ENCODE peak calls at places on chromosomes 13 and 19, in ten cellular contexts. T is left ventricle myocardium inferior; Z is iPS-NIHi11; S is hepatic stellate cell; B is coronary artery; Q is midbrain; R is germinal center; U is cardiac muscle cell; F is COLO829; J is effector memory CD8-positive, alpha-beta T cell. H is an unnamed sample.

GRCh38 chr19:36144624-36145023 is 4.8 kb downstream of the CAPNS1 start:
- DNase-seq in F (no peak), U (no peak), Z (no peak), T (no peak), R (no peak), J (no peak), Q (no peak), S (no peak), B (no peak), H (no peak)

GRCh38 chr13:49810825-49811526 is 18.5 kb upstream of the KPNA3 start:
- DNase-seq in J (no peak), R (no peak), Q (no peak), T (no peak), U (peak; percentile 55), Z (no peak), B (no peak), F (no peak), S (peak; percentile 13), H (no peak)

GRCh38 chr13:91904597-91904996 is 506.2 kb downstream of the GPC5 start:
- DNase-seq in S (no peak), U (no peak), T (no peak), J (no peak), Q (no peak), F (no peak), B (no peak), Z (no peak), R (no peak), H (no peak)

GRCh38 chr19:778910-779653 is 18.2 kb upstream of the PTBP1 start:
- DNase-seq in T (no peak), F (no peak), R (no peak), Q (no peak), J (no peak), B (no peak), Z (peak; percentile 26), S (peak; percentile 91), U (no peak), H (no peak)

GRCh38 chr19:16421982-16422381 is 49.8 kb downstream of the EPS15L1 start:
- DNase-seq in R (no peak), Z (no peak), T (no peak), Q (no peak), J (no peak), B (no peak), F (no peak), S (no peak), U (no peak), H (no peak)

GRCh38 chr19:13978721-13979191 is 26.4 kb downstream of the DCAF15 start:
- DNase-seq in Z (peak; percentile 71), S (no peak), R (peak; percentile 20), Q (no peak), B (no peak), F (no peak), U (peak; percentile 44), J (no peak), T (no peak), H (no peak)

GRCh38 chr19:37572203-37572602 is 22.4 kb downstream of the ZNF571 start:
- DNase-seq in Q (no peak), S (no peak), T (no peak), B (no peak), R (no peak), F (no peak), U (no peak), J (no peak), Z (no peak), H (no peak)

GRCh38 chr13:100904293-100904976 is 229.8 kb upstream of the TMTC4 start:
- DNase-seq in F (no peak), R (no peak), T (no peak), Q (no peak), Z (no peak), S (no peak), B (no peak), J (no peak), U (no peak), H (no peak)

GRCh38 chr13:79935121-79935520 is 405.8 kb downstream of the SPRY2 start:
- DNase-seq in T (no peak), U (no peak), S (no peak), F (peak; percentile 74), Z (no peak), B (no peak), Q (no peak), R (no peak), J (no peak), H (no peak)

GRCh38 chr19:13026478-13026999 is 31.3 kb downstream of the NFIX start:
- DNase-seq in R (no peak), T (no peak), F (no peak), J (no peak), Q (no peak), B (no peak), S (no peak), Z (no peak), U (no peak), H (no peak)

GRCh38 chr13:26011996-26012688 is 39.7 kb downstream of the SHISA2 start:
- DNase-seq in Z (no peak), S (no peak), F (no peak), Q (no peak), R (peak; percentile 14), U (no peak), T (no peak), B (no peak), J (peak; percentile 37), H (peak; percentile 45)

GRCh38 chr19:15303105-15303780 is 29.1 kb downstream of the BRD4 start:
- DNase-seq in T (no peak), B (no peak), F (no peak), S (no peak), R (no peak), Q (no peak), U (no peak), Z (no peak), J (no peak), H (no peak)

GRCh38 chr19:13788991-13789390 is 6.3 kb upstream of the ZSWIM4 start:
- DNase-seq in R (no peak), F (no peak), S (peak; percentile 68), J (no peak), Q (no peak), Z (no peak), B (no peak), T (no peak), U (no peak), H (peak; percentile 25)

GRCh38 chr13:101393140-101393539 is 23.2 kb downstream of the NALCN start:
- DNase-seq in J (no peak), S (no peak), F (no peak), U (no peak), T (no peak), Q (no peak), R (no peak), B (no peak), Z (no peak), H (no peak)

GRCh38 chr13:97239943-97240788 is 18.0 kb downstream of the MBNL2 start:
- DNase-seq in J (no peak), S (no peak), R (no peak), Z (no peak), F (peak; percentile 76), U (no peak), B (no peak), T (no peak), Q (no peak), H (no peak)

GRCh38 chr13:40271511-40271910 is 394.9 kb downstream of the FOXO1 start:
- DNase-seq in Z (no peak), J (no peak), T (peak; percentile 44), F (no peak), U (no peak), S (no peak), Q (no peak), B (peak; percentile 82), R (no peak), H (no peak)

GRCh38 chr19:51351266-51351990 is 9.5 kb upstream of the VSIG10L start:
- DNase-seq in Q (no peak), T (no peak), J (no peak), Z (no peak), S (no peak), R (no peak), B (no peak), F (no peak), U (no peak), H (no peak)

GRCh38 chr19:52227980-52228379 is 38.1 kb downstream of the PPP2R1A start:
- DNase-seq in B (peak; percentile 26), S (no peak), U (no peak), T (no peak), J (no peak), R (no peak), F (no peak), Z (no peak), Q (no peak), H (no peak)

GRCh38 chr13:42615691-42616090 is 41.7 kb downstream of the TNFSF11 start:
- DNase-seq in R (no peak), Q (no peak), F (no peak), U (no peak), Z (no peak), T (no peak), S (no peak), J (no peak), B (no peak), H (no peak)

GRCh38 chr13:51292000-51292550 is 47.4 kb upstream of the SERPINE3 start:
- DNase-seq in B (no peak), Q (no peak), S (no peak), J (no peak), U (no peak), T (no peak), Z (no peak), F (no peak), R (no peak), H (no peak)

GRCh38 chr13:18992791-18993190 is 188.8 kb downstream of the TUBA3C start:
- DNase-seq in U (no peak), S (no peak), B (no peak), R (no peak), T (no peak), Z (no peak), Q (no peak), J (no peak), F (no peak), H (no peak)

GRCh38 chr19:38387550-38388309 is at the start of gene GGN:
- DNase-seq in J (peak; percentile 78), Z (peak; percentile 92), R (peak; percentile 90), S (peak; percentile 97), F (peak; percentile 98), B (peak; percentile 91), U (peak; percentile 96), T (peak; percentile 74), Q (peak; percentile 73), H (peak; percentile 75)